ENCODE peak calls at places on chromosome 11, in four cellular contexts. S, D, Z and T are unnamed samples.

GRCh38 chr11:97722721-97723120 is 1298.0 kb upstream of the CNTN5 start:
- DNase-seq in S (no peak), D (no peak), Z (no peak), T (no peak)

GRCh38 chr11:82858556-82859091 is 41.6 kb downstream of the PRCP start:
- DNase-seq in S (no peak), D (peak), Z (no peak), T (no peak)

GRCh38 chr11:20754957-20755356 is 85.6 kb downstream of the NELL1 start:
- DNase-seq in S (peak), D (no peak), Z (peak), T (no peak)

GRCh38 chr11:72836111-72836510 is 21.9 kb downstream of the ATG16L2 start:
- DNase-seq in S (no peak), D (no peak), Z (no peak), T (no peak)

GRCh38 chr11:33977676-33978075 is 73.9 kb upstream of the CAPRIN1 start:
- DNase-seq in S (no peak), D (no peak), Z (no peak), T (no peak)

GRCh38 chr11:104830508-104830907 is 67.8 kb downstream of the CASP12 start:
- DNase-seq in S (no peak), D (no peak), Z (no peak), T (no peak)

GRCh38 chr11:68528630-68529029 is 68.1 kb downstream of the PPP6R3 start:
- DNase-seq in S (no peak), D (no peak), Z (no peak), T (no peak)

GRCh38 chr11:10674991-10675440 is 18.5 kb downstream of the IRAG1 start:
- DNase-seq in S (no peak), D (no peak), Z (no peak), T (no peak)

GRCh38 chr11:78219493-78220217 is 30.9 kb downstream of the USP35 start:
- DNase-seq in S (no peak), D (no peak), Z (no peak), T (no peak)

GRCh38 chr11:111764621-111765020 is 1.6 kb downstream of the PPP2R1B start:
- DNase-seq in S (no peak), D (no peak), Z (no peak), T (no peak)

GRCh38 chr11:125494033-125494364 is 2.1 kb downstream of the FEZ1 start:
- DNase-seq in S (no peak), D (no peak), Z (no peak), T (no peak)

GRCh38 chr11:116471608-116472007 is 301.2 kb downstream of the BUD13 start:
- DNase-seq in S (no peak), D (peak), Z (no peak), T (no peak)

GRCh38 chr11:133956650-133957633 is at the start of gene IGSF9B:
- DNase-seq in S (peak), D (peak), Z (peak), T (peak)

GRCh38 chr11:11444800-11445126 is 91.7 kb upstream of the CSNK2A3 start:
- DNase-seq in S (no peak), D (no peak), Z (no peak), T (no peak)

GRCh38 chr11:72812968-72813739 is 1.1 kb upstream of the ATG16L2 start:
- DNase-seq in S (peak), D (peak), Z (peak), T (peak)

GRCh38 chr11:8068605-8069221 is 12.3 kb upstream of the TUB start:
- DNase-seq in S (no peak), D (no peak), Z (peak), T (no peak)

GRCh38 chr11:41245704-41246398 is 213.6 kb downstream of the LRRC4C start:
- DNase-seq in S (no peak), D (no peak), Z (no peak), T (no peak)

GRCh38 chr11:124277207-124277606 is 21.0 kb downstream of the OR8G5 start:
- DNase-seq in S (no peak), D (no peak), Z (no peak), T (no peak)

GRCh38 chr11:99683933-99684332 is 663.2 kb downstream of the CNTN5 start:
- DNase-seq in S (no peak), D (no peak), Z (no peak), T (no peak)

GRCh38 chr11:29781268-29781667 is 235.6 kb downstream of the KCNA4 start:
- DNase-seq in S (no peak), D (no peak), Z (no peak), T (no peak)

GRCh38 chr11:8229299-8230177 is 34.1 kb downstream of the LMO1 start:
- DNase-seq in S (peak), D (no peak), Z (peak), T (no peak)

GRCh38 chr11:64935634-64936081 is at the start of gene GPHA2:
- DNase-seq in S (no peak), D (no peak), Z (peak), T (no peak)

GRCh38 chr11:115112779-115113178 is 391.4 kb downstream of the CADM1 start:
- DNase-seq in S (peak), D (no peak), Z (no peak), T (no peak)

GRCh38 chr11:38460901-38461300 is 1862.9 kb upstream of the RAG2 start:
- DNase-seq in S (peak), D (no peak), Z (no peak), T (no peak)

GRCh38 chr11:57941875-57942274 is 81.8 kb upstream of the OR9Q1 start:
- DNase-seq in S (no peak), D (no peak), Z (no peak), T (no peak)

GRCh38 chr11:88979641-88980040 is 86.1 kb downstream of the GRM5 start:
- DNase-seq in S (no peak), D (no peak), Z (no peak), T (no peak)

GRCh38 chr11:46391578-46392420 is at the start of gene CHRM4:
- DNase-seq in S (peak), D (peak), Z (peak), T (no peak)